ENCODE peak calls at places on chromosomes 12 and 14, in five cellular contexts. One of them, this sample, is unnamed.

GRCh38 chr14:31745741-31746140 is 184.5 kb downstream of the NUBPL start:
- DNase-seq in lung microvascular endothelial cell: no peak
- DNase-seq in HTR-8/SVneo: no peak
- DNase-seq in astrocyte of the hippocampus: no peak
- DNase-seq in upper lobe of left lung: no peak
- DNase-seq in this sample: no peak

GRCh38 chr14:80055912-80056801 is 155.1 kb downstream of the DIO2 start:
- DNase-seq in lung microvascular endothelial cell: peak
- DNase-seq in HTR-8/SVneo: peak
- DNase-seq in astrocyte of the hippocampus: peak
- DNase-seq in upper lobe of left lung: no peak
- DNase-seq in this sample: no peak

GRCh38 chr12:51208016-51208660 is 9.7 kb downstream of the POU6F1 start:
- DNase-seq in lung microvascular endothelial cell: no peak
- DNase-seq in HTR-8/SVneo: no peak
- DNase-seq in astrocyte of the hippocampus: no peak
- DNase-seq in upper lobe of left lung: no peak
- DNase-seq in this sample: no peak

GRCh38 chr12:22014783-22015144 is 31.3 kb upstream of the CMAS start:
- DNase-seq in lung microvascular endothelial cell: peak
- DNase-seq in HTR-8/SVneo: no peak
- DNase-seq in astrocyte of the hippocampus: no peak
- DNase-seq in upper lobe of left lung: no peak
- DNase-seq in this sample: no peak

GRCh38 chr12:120474092-120474960 is 4.8 kb upstream of the SRSF9 start:
- DNase-seq in lung microvascular endothelial cell: peak
- DNase-seq in HTR-8/SVneo: peak
- DNase-seq in astrocyte of the hippocampus: peak
- DNase-seq in upper lobe of left lung: no peak
- DNase-seq in this sample: peak

GRCh38 chr12:6120796-6121473 is 3.5 kb downstream of the VWF start:
- DNase-seq in lung microvascular endothelial cell: peak
- DNase-seq in HTR-8/SVneo: no peak
- DNase-seq in astrocyte of the hippocampus: no peak
- DNase-seq in upper lobe of left lung: no peak
- DNase-seq in this sample: no peak

GRCh38 chr12:124402281-124403066 is 107.6 kb downstream of the RFLNA start:
- DNase-seq in lung microvascular endothelial cell: no peak
- DNase-seq in HTR-8/SVneo: no peak
- DNase-seq in astrocyte of the hippocampus: no peak
- DNase-seq in upper lobe of left lung: peak
- DNase-seq in this sample: no peak

GRCh38 chr12:43742106-43742505 is 16.5 kb downstream of the PUS7L start:
- DNase-seq in lung microvascular endothelial cell: no peak
- DNase-seq in HTR-8/SVneo: peak
- DNase-seq in astrocyte of the hippocampus: peak
- DNase-seq in upper lobe of left lung: no peak
- DNase-seq in this sample: no peak

GRCh38 chr14:63840981-63841380 is 11.8 kb upstream of the SYNE2 start:
- DNase-seq in lung microvascular endothelial cell: no peak
- DNase-seq in HTR-8/SVneo: no peak
- DNase-seq in astrocyte of the hippocampus: no peak
- DNase-seq in upper lobe of left lung: no peak
- DNase-seq in this sample: no peak

GRCh38 chr14:58128416-58128815 is 23.6 kb downstream of the ARMH4 start:
- DNase-seq in lung microvascular endothelial cell: no peak
- DNase-seq in HTR-8/SVneo: no peak
- DNase-seq in astrocyte of the hippocampus: no peak
- DNase-seq in upper lobe of left lung: no peak
- DNase-seq in this sample: no peak

GRCh38 chr12:59936546-59936945 is 340.7 kb downstream of the SLC16A7 start:
- DNase-seq in lung microvascular endothelial cell: no peak
- DNase-seq in HTR-8/SVneo: no peak
- DNase-seq in astrocyte of the hippocampus: no peak
- DNase-seq in upper lobe of left lung: no peak
- DNase-seq in this sample: no peak

GRCh38 chr12:45483571-45483970 is 245.9 kb upstream of the ARID2 start:
- DNase-seq in lung microvascular endothelial cell: no peak
- DNase-seq in HTR-8/SVneo: no peak
- DNase-seq in astrocyte of the hippocampus: peak
- DNase-seq in upper lobe of left lung: no peak
- DNase-seq in this sample: peak

GRCh38 chr12:29889737-29890136 is 106.0 kb upstream of the TMTC1 start:
- DNase-seq in lung microvascular endothelial cell: peak
- DNase-seq in HTR-8/SVneo: no peak
- DNase-seq in astrocyte of the hippocampus: peak
- DNase-seq in upper lobe of left lung: no peak
- DNase-seq in this sample: peak

GRCh38 chr14:89899917-89900680 is 54.4 kb downstream of the EFCAB11 start:
- DNase-seq in lung microvascular endothelial cell: peak
- DNase-seq in HTR-8/SVneo: peak
- DNase-seq in astrocyte of the hippocampus: peak
- DNase-seq in upper lobe of left lung: no peak
- DNase-seq in this sample: no peak